ENCODE peak calls at places on chromosomes 12 and 14, in four cellular contexts. U, E, G and M are unnamed samples.

GRCh38 chr14:99609245-99610117 is 5.5 kb upstream of the CCDC85C start:
- DNase-seq in G (no peak), E (no peak), U (no peak), M (no peak)

GRCh38 chr14:35196571-35196970 is 74.2 kb downstream of the PRORP start:
- DNase-seq in E (no peak), G (no peak), U (no peak), M (no peak)

GRCh38 chr12:12133785-12134184 is 63.0 kb downstream of the BCL2L14 start:
- DNase-seq in E (no peak), U (no peak), G (no peak), M (no peak)

GRCh38 chr12:9787340-9787737 is 26.6 kb upstream of the CD69 start:
- DNase-seq in G (no peak), E (no peak), U (no peak), M (no peak)

GRCh38 chr14:103551338-103551762 is 11.1 kb downstream of the BAG5 start:
- DNase-seq in G (no peak), E (no peak), U (peak; percentile 86), M (no peak)

GRCh38 chr12:94714378-94714777 is 64.0 kb upstream of the TMCC3 start:
- DNase-seq in G (no peak), U (no peak), E (no peak), M (no peak)

GRCh38 chr12:3496964-3497363 is 6.0 kb downstream of the PRMT8 start:
- DNase-seq in U (no peak), E (no peak), G (no peak), M (no peak)

GRCh38 chr12:10968765-10969456 is 17.8 kb downstream of the TAS2R50 start:
- DNase-seq in U (peak; percentile 69), G (no peak), E (no peak), M (no peak)

GRCh38 chr14:97021571-97022171 is 224.5 kb downstream of the VRK1 start:
- DNase-seq in E (no peak), G (no peak), U (no peak), M (no peak)

GRCh38 chr12:6104027-6104426 is 20.4 kb downstream of the VWF start:
- DNase-seq in U (no peak), E (no peak), G (no peak), M (no peak)

GRCh38 chr14:50822501-50823042 is 8.4 kb downstream of the NIN start:
- DNase-seq in U (no peak), G (no peak), E (no peak), M (no peak)

GRCh38 chr12:8077207-8077606 is 4.9 kb upstream of the NECAP1 start:
- DNase-seq in U (no peak), E (no peak), G (no peak), M (no peak)

GRCh38 chr12:110932048-110932447 is 11.7 kb upstream of the MYL2 start:
- DNase-seq in E (no peak), G (no peak), U (no peak), M (no peak)

GRCh38 chr12:106058256-106059182 is 80.2 kb downstream of the NUAK1 start:
- DNase-seq in E (no peak), G (no peak), U (no peak), M (no peak)

GRCh38 chr14:105120056-105120455 is 48.5 kb downstream of the JAG2 start:
- DNase-seq in G (no peak), U (no peak), E (no peak), M (no peak)